ENCODE peak calls at places on chromosomes 3 and 15, in nine cellular contexts. One of them, this sample, is unnamed.

GRCh38 chr3:127820221-127820870 is 2.0 kb downstream of the MGLL start:
- DNase-seq in suprapubic skin: no peak
- DNase-seq in uterus: no peak
- DNase-seq in vagina: peak; percentile 31
- DNase-seq in adrenal gland: no peak
- DNase-seq in breast epithelium: no peak
- DNase-seq in IMR-90: peak; percentile 46
- DNase-seq in body of pancreas: peak; percentile 25
- DNase-seq in A549: no peak
- DNase-seq in this sample: no peak

GRCh38 chr3:47000198-47000815 is 20.8 kb downstream of the NBEAL2 start:
- DNase-seq in suprapubic skin: no peak
- DNase-seq in uterus: no peak
- DNase-seq in vagina: no peak
- DNase-seq in adrenal gland: peak; percentile 59
- DNase-seq in breast epithelium: no peak
- DNase-seq in IMR-90: peak; percentile 46
- DNase-seq in body of pancreas: no peak
- DNase-seq in A549: no peak
- DNase-seq in this sample: no peak

GRCh38 chr3:125024817-125025216 is 31.0 kb downstream of the HEG1 start:
- DNase-seq in suprapubic skin: no peak
- DNase-seq in uterus: no peak
- DNase-seq in vagina: no peak
- DNase-seq in adrenal gland: no peak
- DNase-seq in breast epithelium: no peak
- DNase-seq in IMR-90: no peak
- DNase-seq in body of pancreas: peak; percentile 31
- DNase-seq in A549: no peak
- DNase-seq in this sample: peak; percentile 53

GRCh38 chr15:50168778-50169411 is 13.1 kb upstream of the SLC27A2 start:
- DNase-seq in suprapubic skin: no peak
- DNase-seq in uterus: no peak
- DNase-seq in vagina: no peak
- DNase-seq in adrenal gland: no peak
- DNase-seq in breast epithelium: no peak
- DNase-seq in IMR-90: no peak
- DNase-seq in body of pancreas: no peak
- DNase-seq in A549: no peak
- DNase-seq in this sample: no peak

GRCh38 chr3:1019157-1019556 is 73.7 kb upstream of the CNTN6 start:
- DNase-seq in suprapubic skin: no peak
- DNase-seq in uterus: no peak
- DNase-seq in vagina: no peak
- DNase-seq in adrenal gland: no peak
- DNase-seq in breast epithelium: no peak
- DNase-seq in IMR-90: no peak
- DNase-seq in body of pancreas: no peak
- DNase-seq in A549: no peak
- DNase-seq in this sample: no peak

GRCh38 chr15:73936181-73936580 is 9.9 kb downstream of the LOXL1 start:
- DNase-seq in suprapubic skin: no peak
- DNase-seq in uterus: no peak
- DNase-seq in vagina: no peak
- DNase-seq in adrenal gland: no peak
- DNase-seq in breast epithelium: no peak
- DNase-seq in IMR-90: peak; percentile 83
- DNase-seq in body of pancreas: no peak
- DNase-seq in A549: no peak
- DNase-seq in this sample: no peak

GRCh38 chr15:40352221-40352901 is 1.5 kb downstream of the PHGR1 start:
- DNase-seq in suprapubic skin: no peak
- DNase-seq in uterus: no peak
- DNase-seq in vagina: no peak
- DNase-seq in adrenal gland: no peak
- DNase-seq in breast epithelium: no peak
- DNase-seq in IMR-90: no peak
- DNase-seq in body of pancreas: no peak
- DNase-seq in A549: no peak
- DNase-seq in this sample: no peak

GRCh38 chr15:94066046-94066445 is 165.3 kb upstream of the MCTP2 start:
- DNase-seq in suprapubic skin: no peak
- DNase-seq in uterus: no peak
- DNase-seq in vagina: no peak
- DNase-seq in adrenal gland: no peak
- DNase-seq in breast epithelium: no peak
- DNase-seq in IMR-90: no peak
- DNase-seq in body of pancreas: no peak
- DNase-seq in A549: no peak
- DNase-seq in this sample: no peak

GRCh38 chr3:184343200-184343876 is 5.9 kb downstream of the FAM131A start:
- DNase-seq in suprapubic skin: no peak
- DNase-seq in uterus: no peak
- DNase-seq in vagina: no peak
- DNase-seq in adrenal gland: no peak
- DNase-seq in breast epithelium: no peak
- DNase-seq in IMR-90: peak; percentile 42
- DNase-seq in body of pancreas: no peak
- DNase-seq in A549: no peak
- DNase-seq in this sample: no peak

GRCh38 chr3:117047951-117048705 is 338.5 kb downstream of the TUSC7 start:
- DNase-seq in suprapubic skin: no peak
- DNase-seq in uterus: no peak
- DNase-seq in vagina: no peak
- DNase-seq in adrenal gland: no peak
- DNase-seq in breast epithelium: no peak
- DNase-seq in IMR-90: peak; percentile 20
- DNase-seq in body of pancreas: no peak
- DNase-seq in A549: no peak
- DNase-seq in this sample: no peak

GRCh38 chr15:44193651-44194396 is 1.2 kb downstream of the FRMD5 start:
- DNase-seq in suprapubic skin: no peak
- DNase-seq in uterus: no peak
- DNase-seq in vagina: no peak
- DNase-seq in adrenal gland: no peak
- DNase-seq in breast epithelium: no peak
- DNase-seq in IMR-90: peak; percentile 55
- DNase-seq in body of pancreas: no peak
- DNase-seq in A549: peak; percentile 8
- DNase-seq in this sample: no peak

GRCh38 chr3:61663728-61664492 is 102.5 kb downstream of the PTPRG start:
- DNase-seq in suprapubic skin: no peak
- DNase-seq in uterus: no peak
- DNase-seq in vagina: no peak
- DNase-seq in adrenal gland: no peak
- DNase-seq in breast epithelium: no peak
- DNase-seq in IMR-90: peak; percentile 97
- DNase-seq in body of pancreas: no peak
- DNase-seq in A549: peak; percentile 21
- DNase-seq in this sample: no peak

GRCh38 chr3:56781762-56782161 is 20.0 kb downstream of the ARHGEF3 start:
- DNase-seq in suprapubic skin: no peak
- DNase-seq in uterus: no peak
- DNase-seq in vagina: no peak
- DNase-seq in adrenal gland: no peak
- DNase-seq in breast epithelium: no peak
- DNase-seq in IMR-90: no peak
- DNase-seq in body of pancreas: no peak
- DNase-seq in A549: no peak
- DNase-seq in this sample: no peak

GRCh38 chr3:153285982-153286381 is 124.0 kb downstream of the RAP2B start:
- DNase-seq in suprapubic skin: no peak
- DNase-seq in uterus: no peak
- DNase-seq in vagina: no peak
- DNase-seq in adrenal gland: no peak
- DNase-seq in breast epithelium: no peak
- DNase-seq in IMR-90: no peak
- DNase-seq in body of pancreas: no peak
- DNase-seq in A549: no peak
- DNase-seq in this sample: no peak

GRCh38 chr15:42736793-42737528 is at the start of gene CDAN1:
- DNase-seq in suprapubic skin: peak; percentile 93
- DNase-seq in uterus: peak; percentile 90
- DNase-seq in vagina: no peak
- DNase-seq in adrenal gland: peak; percentile 94
- DNase-seq in breast epithelium: peak; percentile 89
- DNase-seq in IMR-90: peak; percentile 75
- DNase-seq in body of pancreas: peak; percentile 95
- DNase-seq in A549: peak; percentile 89
- DNase-seq in this sample: peak; percentile 88
- TF ChIP-seq POLR2A in suprapubic skin: peak; percentile 34
- TF ChIP-seq POLR2A in uterus: peak; percentile 71
- TF ChIP-seq POLR2A in vagina: no peak
- TF ChIP-seq POLR2A in adrenal gland: peak; percentile 76
- TF ChIP-seq POLR2A in breast epithelium: peak; percentile 33
- TF ChIP-seq POLR2A in IMR-90: peak; percentile 64
- TF ChIP-seq POLR2A in body of pancreas: peak; percentile 84
- TF ChIP-seq POLR2A in A549: peak; percentile 76
- TF ChIP-seq POLR2A in this sample: peak; percentile 86

DNA sequence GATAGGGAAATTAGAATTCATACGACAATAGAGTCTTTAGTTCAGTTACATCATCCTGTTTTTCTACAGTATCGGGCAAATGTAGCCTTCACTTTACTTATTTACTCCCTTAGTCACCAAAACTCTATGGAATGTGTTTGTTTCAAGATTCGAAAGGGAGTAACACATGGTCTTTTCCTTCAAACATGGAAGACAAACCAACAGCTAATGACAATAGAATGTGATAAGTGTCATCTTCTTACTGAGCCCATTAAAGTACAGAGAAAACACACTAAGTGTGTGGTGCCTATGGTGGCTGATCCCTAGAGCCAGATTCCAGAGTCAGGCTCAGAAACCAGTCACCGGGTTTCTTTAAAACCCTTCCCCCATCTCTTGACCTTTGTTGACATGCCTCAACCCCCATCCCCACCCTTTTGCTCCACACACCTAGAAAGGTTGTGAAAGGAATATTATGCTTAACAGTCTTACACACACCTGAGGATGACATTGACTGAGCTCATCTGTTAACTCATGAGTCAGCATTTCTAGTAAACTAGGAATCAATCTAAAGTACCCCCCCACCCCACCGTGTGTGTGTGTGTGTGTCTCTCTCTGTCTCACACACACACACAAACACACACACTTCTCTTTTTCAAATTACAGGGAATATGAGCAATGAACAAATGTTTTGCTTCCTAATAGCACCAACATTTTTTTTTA is 549.6 kb upstream of the CCDC54 start:
- DNase-seq in suprapubic skin: no peak
- DNase-seq in uterus: no peak
- DNase-seq in vagina: no peak
- DNase-seq in adrenal gland: no peak
- DNase-seq in breast epithelium: no peak
- DNase-seq in IMR-90: peak; percentile 25
- DNase-seq in body of pancreas: no peak
- DNase-seq in A549: no peak
- DNase-seq in this sample: no peak
- H3K27ac ChIP-seq in suprapubic skin: no peak overlapping the region
- H3K27ac ChIP-seq in uterus: no peak overlapping the region
- H3K27ac ChIP-seq in vagina: no peak overlapping the region
- H3K27ac ChIP-seq in adrenal gland: no peak overlapping the region
- H3K27ac ChIP-seq in breast epithelium: no peak overlapping the region
- H3K27ac ChIP-seq in IMR-90: no peak overlapping the region
- H3K27ac ChIP-seq in body of pancreas: no peak overlapping the region
- H3K27ac ChIP-seq in A549: no peak overlapping the region
- H3K27ac ChIP-seq in this sample: no peak overlapping the region

DNA sequence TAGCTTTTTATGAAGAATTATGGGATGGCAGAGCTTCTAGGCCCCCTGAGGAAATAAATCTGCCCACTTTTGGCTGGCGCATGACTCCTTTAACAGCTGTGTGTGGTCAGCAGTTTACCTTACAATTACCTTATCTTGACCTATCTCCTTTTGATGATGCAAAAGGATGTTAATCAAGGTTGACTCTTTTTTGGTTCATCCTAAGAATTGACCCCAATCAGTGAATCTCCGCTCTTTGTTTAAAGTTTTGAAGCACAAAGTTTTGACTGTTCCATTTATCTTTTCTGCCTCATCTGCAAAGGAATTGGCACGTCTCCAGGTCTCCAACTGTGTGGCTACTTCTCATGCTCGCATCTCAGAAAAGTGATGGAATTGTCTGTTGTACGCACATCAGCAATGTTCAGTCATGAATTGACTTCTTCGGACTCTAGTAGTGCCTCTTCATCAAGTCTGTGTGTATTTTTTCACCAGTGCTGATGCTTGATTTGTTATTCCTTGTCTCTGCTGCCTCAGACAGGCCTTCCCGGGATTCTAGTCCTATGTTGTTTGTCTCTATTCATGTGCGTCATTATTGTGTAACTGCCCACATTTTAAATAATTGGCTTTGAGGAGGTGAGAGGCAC is 196.2 kb upstream of the CFAP20DC start:
- DNase-seq in suprapubic skin: no peak
- DNase-seq in uterus: peak; percentile 84
- DNase-seq in vagina: no peak
- DNase-seq in adrenal gland: no peak
- DNase-seq in breast epithelium: no peak
- DNase-seq in IMR-90: peak; percentile 91
- DNase-seq in body of pancreas: no peak
- DNase-seq in A549: no peak
- DNase-seq in this sample: no peak
- TF ChIP-seq POLR2A in suprapubic skin: no peak
- TF ChIP-seq POLR2A in uterus: no peak
- TF ChIP-seq POLR2A in vagina: no peak
- TF ChIP-seq POLR2A in adrenal gland: no peak
- TF ChIP-seq POLR2A in breast epithelium: no peak
- TF ChIP-seq POLR2A in IMR-90: no peak
- TF ChIP-seq POLR2A in body of pancreas: no peak
- TF ChIP-seq POLR2A in A549: no peak
- TF ChIP-seq POLR2A in this sample: no peak

GRCh38 chr3:71131893-71132314 is 451.6 kb downstream of the FOXP1 start:
- DNase-seq in suprapubic skin: no peak
- DNase-seq in uterus: no peak
- DNase-seq in vagina: no peak
- DNase-seq in adrenal gland: no peak
- DNase-seq in breast epithelium: no peak
- DNase-seq in IMR-90: no peak
- DNase-seq in body of pancreas: no peak
- DNase-seq in A549: no peak
- DNase-seq in this sample: no peak
- H3K27ac ChIP-seq in suprapubic skin: no peak overlapping the region
- H3K27ac ChIP-seq in uterus: peak overlapping the region; percentile 96
- H3K27ac ChIP-seq in vagina: peak overlapping the region; percentile 91
- H3K27ac ChIP-seq in adrenal gland: no peak overlapping the region
- H3K27ac ChIP-seq in breast epithelium: peak overlapping the region; percentile 76
- H3K27ac ChIP-seq in IMR-90: no peak overlapping the region
- H3K27ac ChIP-seq in body of pancreas: peak overlapping the region; percentile 86
- H3K27ac ChIP-seq in A549: peak overlapping the region; percentile 69
- H3K27ac ChIP-seq in this sample: peak overlapping the region; percentile 82

GRCh38 chr3:48314542-48314941 is 18.9 kb downstream of the SPINK8 start:
- DNase-seq in suprapubic skin: no peak
- DNase-seq in uterus: no peak
- DNase-seq in vagina: no peak
- DNase-seq in adrenal gland: no peak
- DNase-seq in breast epithelium: no peak
- DNase-seq in IMR-90: no peak
- DNase-seq in body of pancreas: no peak
- DNase-seq in A549: no peak
- DNase-seq in this sample: no peak

GRCh38 chr3:48320994-48321393 is 12.5 kb downstream of the SPINK8 start:
- DNase-seq in suprapubic skin: no peak
- DNase-seq in uterus: no peak
- DNase-seq in vagina: no peak
- DNase-seq in adrenal gland: no peak
- DNase-seq in breast epithelium: no peak
- DNase-seq in IMR-90: no peak
- DNase-seq in body of pancreas: no peak
- DNase-seq in A549: no peak
- DNase-seq in this sample: no peak

GRCh38 chr3:48318831-48319512 is 14.5 kb downstream of the SPINK8 start:
- DNase-seq in suprapubic skin: no peak
- DNase-seq in uterus: no peak
- DNase-seq in vagina: no peak
- DNase-seq in adrenal gland: no peak
- DNase-seq in breast epithelium: no peak
- DNase-seq in IMR-90: no peak
- DNase-seq in body of pancreas: no peak
- DNase-seq in A549: no peak
- DNase-seq in this sample: no peak
- TF ChIP-seq POLR2A in suprapubic skin: no peak
- TF ChIP-seq POLR2A in uterus: no peak
- TF ChIP-seq POLR2A in vagina: no peak
- TF ChIP-seq POLR2A in adrenal gland: no peak
- TF ChIP-seq POLR2A in breast epithelium: no peak
- TF ChIP-seq POLR2A in IMR-90: no peak
- TF ChIP-seq POLR2A in body of pancreas: no peak
- TF ChIP-seq POLR2A in A549: no peak
- TF ChIP-seq POLR2A in this sample: no peak

This sample was measured in prostate gland.